ENCODE peak calls at places on chromosomes 5 and 9, in four cellular contexts. F, L, G and N are unnamed samples. For H3K9me3, the result is how much of the 10 kb centered on the place peaks cover.

GRCh38 chr5:126676195-126676624 is 75.5 kb downstream of the PHAX start:
- DNase-seq in G (peak), F (peak), L (no peak), N (peak)

GRCh38 chr5:1772634-1773033 is 27.0 kb downstream of the MRPL36 start:
- DNase-seq in L (no peak), F (no peak), G (peak), N (no peak)

GRCh38 chr5:65620021-65620420 is 4.1 kb downstream of the TRIM23 start:
- DNase-seq in F (no peak), L (no peak), G (no peak), N (no peak)

GRCh38 chr9:95507456-95508241 is 9.1 kb downstream of the PTCH1 start:
- DNase-seq in F (peak), L (no peak), G (peak), N (no peak)

GRCh38 chr5:53479656-53480473 is 564 bp upstream of the FST start:
- DNase-seq in L (peak), G (peak), F (peak), N (no peak)

GRCh38 chr9:88531920-88532319 is 3.1 kb upstream of the NXNL2 start:
- DNase-seq in L (no peak), G (no peak), F (no peak), N (no peak)

GRCh38 chr9:78013924-78014323 is 17.7 kb downstream of the GNAQ start:
- DNase-seq in G (no peak), F (no peak), L (no peak), N (no peak)

GRCh38 chr5:141369994-141370848 is at the start of gene PCDHGB3:
- DNase-seq in F (no peak), G (no peak), L (no peak), N (no peak)

GRCh38 chr9:97741947-97742346 is 44.8 kb upstream of the XPA start:
- DNase-seq in G (no peak), F (no peak), L (no peak), N (no peak)

GRCh38 chr9:78903581-78903980 is 606.7 kb downstream of the PSAT1 start:
- DNase-seq in F (no peak), G (no peak), L (no peak), N (no peak)

GRCh38 chr9:113616716-113617496 is 153.4 kb downstream of the RGS3 start:
- DNase-seq in G (no peak), L (no peak), F (no peak), N (no peak)

DNA sequence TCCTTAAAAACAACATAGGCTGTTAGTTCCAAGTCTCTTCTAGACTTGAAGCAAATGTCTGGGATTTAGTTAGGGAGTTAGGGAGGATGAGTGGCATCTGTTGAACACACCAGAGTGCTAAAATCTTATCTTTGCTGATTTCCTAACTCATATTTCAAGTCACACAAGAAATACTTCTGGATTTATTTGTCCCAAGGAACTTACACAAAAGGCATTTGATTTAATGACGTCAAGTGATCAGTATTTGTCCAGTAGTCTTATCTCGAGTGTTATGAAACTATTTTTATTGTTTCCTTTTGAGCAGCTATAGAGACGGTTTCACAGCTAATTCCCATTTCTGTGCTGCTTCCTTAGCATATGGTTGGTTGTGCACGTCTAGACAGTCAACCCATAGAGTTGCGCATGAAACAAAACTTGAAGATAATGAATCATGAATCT is 140.5 kb upstream of the TUT7 start:
- DNase-seq in F (no peak), L (no peak), G (no peak), N (no peak)
- H3K27ac ChIP-seq in F (no peak), L (no peak), G (no peak), N (no peak)

GRCh38 chr5:177349362-177349647 is 2.2 kb downstream of the LMAN2 start:
- DNase-seq in L (no peak), G (no peak), F (no peak), N (no peak)

GRCh38 chr5:177350776-177351391 is 584 bp downstream of the LMAN2 start:
- DNase-seq in G (no peak), F (no peak), L (no peak), N (no peak)

GRCh38 chr5:177351392-177352329 is at the start of gene LMAN2:
- DNase-seq in G (peak), L (peak), F (peak), N (peak)

GRCh38 chr5:177347699-177348098 is 3.8 kb downstream of the LMAN2 start:
- DNase-seq in G (no peak), L (no peak), F (no peak), N (no peak)

GRCh38 chr5:177349762-177350161 is 1.7 kb downstream of the LMAN2 start:
- DNase-seq in F (no peak), G (no peak), L (no peak), N (no peak)
- H3K4me3 ChIP-seq in F (no peak), G (peak), L (peak), N (no peak)

DNA sequence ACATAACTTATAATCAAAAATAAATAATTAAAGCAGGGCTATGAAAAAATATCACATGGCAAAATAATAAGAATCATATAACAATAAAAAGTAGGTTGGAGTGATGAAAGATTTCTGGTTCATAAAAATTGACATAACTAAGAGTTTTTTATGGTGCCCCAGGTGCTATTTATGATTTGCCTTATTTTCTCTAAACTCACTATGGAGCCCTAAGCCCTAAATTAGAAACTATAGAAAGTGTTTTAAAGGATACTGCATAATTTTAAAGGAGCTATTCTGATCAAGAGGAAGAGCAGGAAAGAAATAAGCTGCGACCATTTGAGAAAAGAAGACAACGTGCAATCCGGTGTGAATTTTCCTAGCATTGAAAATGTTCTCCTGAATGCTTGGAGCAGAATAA is 635.0 kb upstream of the DMAC1 start:
- DNase-seq in F (no peak), G (no peak), L (no peak), N (no peak)
- H3K9me3 ChIP-seq in F (under half), G (under half), L (under half), N (under half)

GRCh38 chr9:132646726-132647125 is 23.1 kb downstream of the DDX31 start:
- DNase-seq in L (no peak), F (no peak), G (no peak), N (no peak)

GRCh38 chr9:132648685-132649084 is 21.1 kb downstream of the DDX31 start:
- DNase-seq in G (no peak), L (no peak), F (no peak), N (no peak)

GRCh38 chr9:132647806-132648205 is 22.0 kb downstream of the DDX31 start:
- DNase-seq in G (no peak), F (no peak), L (no peak), N (no peak)

GRCh38 chr9:132647355-132647754 is 22.4 kb downstream of the DDX31 start:
- DNase-seq in L (no peak), F (peak), G (no peak), N (no peak)

GRCh38 chr9:132648283-132648682 is 21.5 kb downstream of the DDX31 start:
- DNase-seq in F (no peak), G (no peak), L (no peak), N (no peak)
- H3K27ac ChIP-seq in F (peak), G (no peak), L (no peak), N (no peak)